ENCODE peak calls at places on chromosome 5, in eight cellular contexts. B, A, G, H, F, L, E and M are unnamed samples.

GRCh38 chr5:45862763-45863162 is 166.6 kb upstream of the HCN1 start:
- DNase-seq in B (no peak), A (no peak), G (no peak), H (no peak), F (no peak), L (no peak), E (no peak), M (no peak)

GRCh38 chr5:41856644-41857491 is 13.4 kb downstream of the OXCT1 start:
- DNase-seq in B (peak; percentile 56), A (peak; percentile 61), G (peak; percentile 79), H (peak; percentile 26), F (no peak), L (peak; percentile 44), E (peak; percentile 61), M (peak; percentile 60)

GRCh38 chr5:151151793-151152192 is 5.8 kb downstream of the ANXA6 start:
- DNase-seq in B (no peak), A (peak; percentile 50), G (peak; percentile 31), H (no peak), F (peak; percentile 53), L (no peak), E (no peak), M (no peak)

GRCh38 chr5:92944903-92945629 is 636.0 kb downstream of the NR2F1-AS1 start:
- DNase-seq in B (no peak), A (no peak), G (no peak), H (no peak), F (no peak), L (no peak), E (no peak), M (no peak)

GRCh38 chr5:68319316-68320093 is 103.9 kb downstream of the PIK3R1 start:
- DNase-seq in B (no peak), A (no peak), G (no peak), H (no peak), F (no peak), L (peak; percentile 37), E (no peak), M (no peak)

GRCh38 chr5:14405706-14406553 is 175.7 kb upstream of the OTULINL start:
- DNase-seq in B (no peak), A (no peak), G (peak; percentile 55), H (no peak), F (no peak), L (no peak), E (no peak), M (no peak)

GRCh38 chr5:79420248-79420647 is 93.7 kb downstream of the HOMER1 start:
- DNase-seq in B (no peak), A (no peak), G (no peak), H (no peak), F (no peak), L (no peak), E (no peak), M (no peak)

GRCh38 chr5:3597002-3597726 is 1.5 kb downstream of the IRX1 start:
- DNase-seq in B (no peak), A (no peak), G (no peak), H (no peak), F (no peak), L (peak; percentile 41), E (no peak), M (peak; percentile 63)

GRCh38 chr5:13866792-13867191 is 77.7 kb downstream of the DNAH5 start:
- DNase-seq in B (peak; percentile 10), A (no peak), G (peak; percentile 29), H (peak; percentile 70), F (peak; percentile 9), L (peak; percentile 48), E (no peak), M (peak; percentile 69)

GRCh38 chr5:6728011-6728794 is 15.0 kb downstream of the TENT4A start:
- DNase-seq in B (no peak), A (no peak), G (no peak), H (no peak), F (no peak), L (no peak), E (peak; percentile 23), M (no peak)

GRCh38 chr5:84343171-84343570 is 41.5 kb downstream of the EDIL3 start:
- DNase-seq in B (no peak), A (no peak), G (no peak), H (no peak), F (no peak), L (no peak), E (no peak), M (no peak)